ENCODE peak calls at places on chromosomes 4 and X, in ten cellular contexts. B, Y, S, F, U, H, W, E, D and O are unnamed samples.

GRCh38 chr4:6561173-6561516 is 13.8 kb upstream of the MAN2B2 start:
- DNase-seq in E (peak), U (no peak), B (no peak), Y (no peak), W (no peak), H (no peak), F (no peak), D (no peak), S (no peak), O (no peak)

GRCh38 chr4:11182586-11183357 is 245.9 kb downstream of the HS3ST1 start:
- DNase-seq in D (no peak), E (peak), B (peak), Y (peak), F (no peak), W (no peak), S (no peak), U (no peak), H (no peak), O (peak)

GRCh38 chrX:153931151-153931550 is 3.7 kb downstream of the NAA10 start:
- DNase-seq in E (no peak), S (no peak), U (no peak), W (no peak), F (no peak), H (no peak), Y (no peak), B (no peak), D (no peak), O (no peak)

GRCh38 chrX:112931900-112932299 is 91.3 kb upstream of the AMOT start:
- DNase-seq in U (no peak), H (no peak), D (no peak), F (no peak), Y (no peak), B (no peak), S (no peak), W (no peak), E (no peak), O (no peak)

GRCh38 chr4:84792366-84793301 is 173.9 kb downstream of the WDFY3 start:
- DNase-seq in D (no peak), H (no peak), S (no peak), Y (no peak), B (no peak), E (peak), F (no peak), W (no peak), U (no peak), O (no peak)

GRCh38 chrX:152619897-152620296 is 17.8 kb upstream of the GABRQ start:
- DNase-seq in W (no peak), E (peak), S (no peak), Y (peak), H (no peak), F (no peak), U (no peak), B (no peak), D (no peak), O (no peak)

GRCh38 chr4:180058731-180059215 is 2184.4 kb upstream of the TENM3 start:
- DNase-seq in E (peak), Y (peak), B (peak), W (no peak), D (peak), F (no peak), U (peak), S (peak), H (peak), O (no peak)

GRCh38 chr4:141090473-141090872 is 42.8 kb downstream of the RNF150 start:
- DNase-seq in D (no peak), F (no peak), H (no peak), U (no peak), E (no peak), W (no peak), Y (no peak), S (no peak), B (no peak), O (no peak)

GRCh38 chrX:143894938-143895337 is 11.1 kb downstream of the UBE2NL start:
- DNase-seq in S (no peak), H (no peak), F (no peak), W (no peak), D (no peak), U (no peak), E (no peak), B (no peak), Y (no peak), O (no peak)

GRCh38 chrX:18873189-18873791 is 110.6 kb downstream of the PHKA2 start:
- DNase-seq in H (no peak), Y (peak), U (no peak), F (no peak), B (peak), S (no peak), D (no peak), E (peak), W (no peak), O (no peak)

GRCh38 chrX:31656013-31656412 is 584.2 kb upstream of the FTHL17 start:
- DNase-seq in W (no peak), E (peak), H (no peak), Y (no peak), B (no peak), S (no peak), D (no peak), F (no peak), U (no peak), O (peak)

GRCh38 chr4:61003301-61003700 is 196.8 kb upstream of the ADGRL3 start:
- DNase-seq in B (peak), Y (no peak), E (no peak), D (no peak), U (no peak), F (no peak), W (no peak), S (no peak), H (no peak), O (peak)

GRCh38 chr4:153792007-153792892 is 3.4 kb upstream of the SFRP2 start:
- DNase-seq in B (no peak), F (no peak), U (peak), H (peak), W (no peak), E (peak), S (peak), D (peak), Y (peak), O (peak)

GRCh38 chr4:82811838-82812672 is 13.5 kb upstream of the SCD5 start:
- DNase-seq in U (no peak), H (no peak), Y (no peak), E (no peak), W (no peak), S (no peak), B (no peak), F (no peak), D (no peak), O (no peak)

GRCh38 chr4:94536049-94536448 is 84.3 kb downstream of the PDLIM5 start:
- DNase-seq in D (no peak), S (no peak), B (no peak), F (no peak), W (no peak), H (no peak), Y (no peak), E (no peak), U (no peak), O (no peak)

GRCh38 chr4:94695389-94695788 is 62.4 kb upstream of the BMPR1B start:
- DNase-seq in F (no peak), B (no peak), U (no peak), W (no peak), D (no peak), E (peak), Y (no peak), S (no peak), H (no peak), O (no peak)

GRCh38 chr4:88027611-88028608 is 20.5 kb downstream of the PKD2 start:
- DNase-seq in E (peak), S (no peak), H (no peak), W (no peak), D (no peak), Y (peak), U (no peak), B (peak), F (no peak), O (peak)

GRCh38 chr4:127586922-127587571 is 45.7 kb upstream of the INTU start:
- DNase-seq in D (no peak), Y (peak), U (no peak), W (no peak), B (peak), E (peak), F (no peak), S (no peak), H (no peak), O (peak)

GRCh38 chrX:101265869-101266428 is 25.2 kb downstream of the TAF7L start:
- DNase-seq in U (no peak), W (no peak), B (peak), H (no peak), E (peak), Y (no peak), D (no peak), S (no peak), F (no peak), O (no peak)

GRCh38 chrX:13463608-13464007 is 105.8 kb upstream of the EGFL6 start:
- DNase-seq in W (no peak), E (peak), F (no peak), D (no peak), B (peak), U (peak), H (no peak), S (no peak), Y (peak), O (peak)

GRCh38 chrX:48897621-48898306 is at the start of the genes PQBP1 and TIMM17B:
- DNase-seq in F (peak), Y (peak), H (peak), B (peak), U (peak), E (peak), W (peak), S (peak), D (peak), O (peak)

GRCh38 chr4:85777908-85778808 is 303.2 kb downstream of the ARHGAP24 start:
- DNase-seq in H (no peak), D (no peak), S (no peak), W (no peak), U (no peak), B (peak), Y (no peak), F (no peak), E (peak), O (no peak)

GRCh38 chr4:183507928-183508327 is 3.1 kb downstream of the ING2 start:
- DNase-seq in U (no peak), H (no peak), W (no peak), Y (no peak), E (no peak), D (no peak), B (no peak), F (no peak), S (no peak), O (no peak)

GRCh38 chr4:123554819-123555499 is 158.4 kb downstream of the SPRY1 start:
- DNase-seq in W (no peak), D (no peak), F (no peak), E (no peak), U (peak), H (no peak), B (no peak), S (no peak), Y (no peak), O (peak)

GRCh38 chrX:105648732-105649131 is 173.6 kb upstream of the NRK start:
- DNase-seq in E (no peak), W (no peak), F (no peak), D (no peak), H (no peak), S (no peak), B (no peak), Y (no peak), U (no peak), O (no peak)

GRCh38 chr4:180134116-180134866 is 2108.9 kb upstream of the TENM3 start:
- DNase-seq in Y (no peak), F (no peak), W (no peak), D (peak), B (no peak), U (peak), H (no peak), E (no peak), S (no peak), O (peak)

GRCh38 chrX:40933132-40934078 is 151.8 kb upstream of the USP9X start:
- DNase-seq in F (no peak), W (no peak), E (peak), B (peak), H (no peak), S (no peak), Y (no peak), U (no peak), D (no peak), O (peak)

GRCh38 chrX:131675596-131676194 is 131.8 kb downstream of the OR13H1 start:
- DNase-seq in Y (peak), B (peak), E (peak), W (no peak), U (no peak), H (no peak), S (no peak), F (no peak), D (no peak), O (no peak)

GRCh38 chr4:38603652-38604051 is 60.3 kb upstream of the KLF3 start:
- DNase-seq in E (no peak), U (no peak), B (no peak), F (no peak), S (no peak), H (no peak), Y (no peak), D (no peak), W (no peak), O (no peak)

GRCh38 chr4:78477276-78477675 is 74.3 kb upstream of the ANXA3 start:
- DNase-seq in Y (no peak), H (no peak), E (peak), D (no peak), U (no peak), F (no peak), S (no peak), W (no peak), B (peak), O (peak)

GRCh38 chr4:77586953-77587383 is 18.7 kb upstream of the CXCL13 start:
- DNase-seq in H (no peak), S (no peak), U (peak), Y (peak), D (no peak), W (no peak), F (peak), E (peak), B (peak), O (peak)

GRCh38 chr4:113524096-113524495 is 237.4 kb downstream of the CAMK2D start:
- DNase-seq in S (no peak), W (no peak), E (no peak), H (no peak), B (no peak), F (no peak), U (no peak), D (no peak), Y (no peak), O (no peak)

GRCh38 chr4:6121941-6122340 is 78.4 kb downstream of the JAKMIP1 start:
- DNase-seq in W (no peak), B (no peak), F (no peak), H (no peak), U (no peak), E (no peak), Y (no peak), S (no peak), D (no peak), O (no peak)

GRCh38 chr4:39637572-39638357 is 900 bp downstream of the SMIM14 start:
- DNase-seq in B (peak), H (peak), W (no peak), D (peak), F (peak), E (peak), S (peak), Y (peak), U (peak), O (peak)

GRCh38 chrX:129823523-129823922 is 20.2 kb downstream of the ZDHHC9 start:
- DNase-seq in S (peak), H (no peak), F (no peak), E (no peak), Y (no peak), U (no peak), W (no peak), D (no peak), B (no peak), O (no peak)

GRCh38 chr4:83082777-83083176 is 31.8 kb downstream of the PLAC8 start:
- DNase-seq in B (peak), E (peak), W (no peak), S (no peak), F (no peak), Y (no peak), H (no peak), D (no peak), U (no peak), O (no peak)

GRCh38 chr4:85825937-85826678 is 351.2 kb downstream of the ARHGAP24 start:
- DNase-seq in D (peak), U (peak), Y (no peak), B (peak), S (no peak), W (no peak), E (peak), F (no peak), H (peak), O (no peak)

GRCh38 chr4:14850374-14851097 is 151.7 kb upstream of the CPEB2 start:
- DNase-seq in S (no peak), D (no peak), W (no peak), F (no peak), U (no peak), H (no peak), Y (no peak), B (no peak), E (no peak), O (peak)

GRCh38 chr4:14856927-14857220 is 145.4 kb upstream of the CPEB2 start:
- DNase-seq in S (no peak), U (no peak), H (no peak), B (no peak), Y (no peak), D (no peak), E (no peak), F (no peak), W (no peak), O (no peak)

GRCh38 chr4:14855719-14856075 is 146.6 kb upstream of the CPEB2 start:
- DNase-seq in W (no peak), E (no peak), Y (no peak), D (no peak), B (no peak), H (no peak), U (no peak), F (no peak), S (no peak), O (no peak)

GRCh38 chr4:14856076-14856926 is 146.0 kb upstream of the CPEB2 start:
- DNase-seq in S (peak), D (no peak), B (peak), U (peak), E (peak), Y (peak), W (peak), H (peak), F (no peak), O (peak)

DNA sequence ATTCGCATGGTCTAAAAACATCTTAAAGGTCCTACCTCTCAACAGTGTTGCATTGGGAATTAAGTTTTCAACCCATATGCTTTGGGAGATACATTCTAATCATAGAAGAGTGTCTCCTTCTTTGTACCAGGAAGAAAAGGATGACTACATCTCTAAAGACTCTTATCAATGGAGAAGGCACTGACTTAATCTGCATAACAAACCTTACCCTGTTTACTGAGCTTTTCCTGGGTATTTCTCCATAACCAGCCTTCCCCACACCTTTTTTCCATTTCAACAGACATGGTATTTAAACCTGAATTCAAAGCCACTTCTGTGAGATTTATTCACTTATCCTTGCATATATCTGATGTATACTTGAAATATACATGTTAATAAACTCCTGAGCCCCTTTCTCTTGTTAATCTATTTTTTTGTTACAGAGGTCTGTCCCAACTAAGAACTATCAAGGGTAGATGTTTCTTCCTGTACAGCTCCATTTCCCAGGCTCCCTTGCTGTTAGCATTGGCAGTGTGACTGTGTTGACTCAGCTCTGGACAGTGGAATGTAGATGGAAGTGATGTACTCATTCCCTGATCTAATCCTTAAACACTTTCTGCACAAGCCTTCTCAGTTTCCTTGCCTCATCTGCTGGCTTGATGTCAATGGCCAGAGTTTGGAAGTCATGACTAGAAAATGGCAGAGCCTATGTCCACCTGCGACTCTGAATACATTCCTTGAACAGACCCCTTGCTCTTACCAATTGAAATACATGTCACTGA is 148.9 kb upstream of the CPEB2 start:
- DNase-seq in W (no peak), F (no peak), S (no peak), D (no peak), B (peak), E (peak), Y (peak), U (no peak), H (no peak), O (peak)
- H3K27ac ChIP-seq in W (no peak), F (no peak), S (no peak), D (no peak), B (peak), E (peak), Y (no peak), U (peak), H (no peak), O (peak)

GRCh38 chrX:2640436-2641150 is 50.5 kb upstream of the CD99 start:
- DNase-seq in S (no peak), B (no peak), D (no peak), F (no peak), E (no peak), H (no peak), U (no peak), W (no peak), Y (no peak), O (no peak)
- H3K27ac ChIP-seq in S (no peak), B (no peak), D (no peak), F (no peak), E (no peak), H (no peak), U (no peak), W (no peak), Y (no peak), O (no peak)

GRCh38 chr4:73730854-73731253 is 9.5 kb upstream of the CXCL8 start:
- DNase-seq in Y (no peak), F (no peak), H (no peak), D (no peak), E (no peak), S (no peak), U (no peak), B (no peak), W (no peak), O (no peak)

GRCh38 chr4:73729534-73730165 is 10.7 kb upstream of the CXCL8 start:
- DNase-seq in Y (peak), U (peak), H (peak), F (no peak), D (peak), E (peak), B (peak), S (peak), W (no peak), O (peak)

GRCh38 chr4:73730292-73730691 is 10.1 kb upstream of the CXCL8 start:
- DNase-seq in B (peak), U (no peak), W (no peak), E (peak), D (no peak), H (no peak), F (no peak), Y (no peak), S (no peak), O (no peak)

GRCh38 chr4:73732759-73733431 is 7.5 kb upstream of the CXCL8 start:
- DNase-seq in S (no peak), F (no peak), W (no peak), H (no peak), D (no peak), Y (no peak), B (peak), E (no peak), U (no peak), O (no peak)

GRCh38 chr4:73731968-73732610 is 8.3 kb upstream of the CXCL8 start:
- DNase-seq in S (no peak), F (no peak), E (no peak), U (no peak), W (no peak), Y (no peak), D (no peak), H (peak), B (peak), O (no peak)
- H3K27ac ChIP-seq in S (peak), F (no peak), E (no peak), U (no peak), W (no peak), Y (no peak), D (no peak), H (no peak), B (peak), O (no peak)

DNA sequence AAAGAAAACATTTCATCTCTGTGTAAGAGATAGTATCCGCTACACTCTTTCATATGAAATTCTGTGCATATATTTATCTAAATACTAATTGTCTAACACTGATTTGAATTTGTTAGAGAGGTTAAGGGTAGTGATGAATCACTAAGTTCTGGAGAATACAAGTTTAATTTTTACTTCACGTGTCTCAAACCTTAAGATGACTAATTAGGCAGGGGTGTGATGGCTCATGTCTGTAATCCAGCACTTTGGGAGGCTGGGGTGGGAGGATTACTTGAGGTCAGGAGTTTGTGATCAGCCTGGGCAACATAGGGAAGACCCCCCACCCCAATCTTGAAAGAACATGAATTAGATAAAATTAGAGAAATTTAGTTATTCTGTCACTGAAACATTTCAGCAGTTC is 2241.9 kb downstream of the PCDH7 start:
- DNase-seq in H (no peak), U (no peak), F (no peak), D (no peak), B (no peak), W (no peak), E (no peak), Y (no peak), S (no peak), O (peak)
- H3K27ac ChIP-seq in H (no peak), U (no peak), F (no peak), D (no peak), B (no peak), W (no peak), E (no peak), Y (no peak), S (no peak), O (no peak)

DNA sequence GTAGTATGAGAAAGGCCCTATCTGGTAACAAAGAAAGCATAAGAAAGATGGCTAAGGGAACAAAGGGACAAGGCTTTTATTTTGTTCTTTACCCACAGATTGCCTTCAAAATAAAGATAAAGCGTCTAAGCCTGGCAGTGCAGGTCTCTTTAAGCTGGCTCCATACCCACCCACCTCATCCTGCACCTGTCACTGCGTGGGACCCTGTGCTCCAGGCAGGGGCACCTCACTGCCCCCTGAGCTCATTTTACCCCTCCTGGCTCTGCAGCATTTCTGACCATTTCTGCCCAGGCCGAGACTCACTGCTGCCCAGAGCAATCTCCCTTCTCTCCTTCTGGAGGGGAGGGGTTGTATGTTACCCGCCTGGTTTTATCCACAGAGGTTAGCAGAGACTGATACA is 1.7 kb upstream of the CYP4V2 start:
- DNase-seq in H (no peak), U (no peak), D (no peak), F (no peak), Y (no peak), S (no peak), B (no peak), W (no peak), E (no peak), O (no peak)
- H3K27ac ChIP-seq in H (no peak), U (peak), D (no peak), F (peak), Y (no peak), S (peak), B (no peak), W (peak), E (no peak), O (no peak)